ENCODE peak calls at places on chromosomes 1 and 21, in eight cellular contexts. V is SK-N-SH, U is NT2/D1, H is left ventricle myocardium inferior, B is IMR-90, G is MM.1S, J is OCI-LY7, D is GM23248. A is an unnamed sample. For H3K4me1, the result is how much of the 10 kb centered on the place peaks cover.

GRCh38 chr1:230382060-230382491 is 44.1 kb downstream of the PGBD5 start:
- DNase-seq in V (no peak), D (peak), J (no peak), U (peak), G (no peak), B (no peak), H (no peak), A (no peak)

GRCh38 chr21:41932576-41933258 is 21.1 kb downstream of the C2CD2 start:
- DNase-seq in J (no peak), V (peak), H (peak), G (no peak), D (peak), U (no peak), B (peak), A (peak)

GRCh38 chr1:93328809-93329477 is 16.8 kb upstream of the DR1 start:
- DNase-seq in G (peak), D (peak), V (peak), H (no peak), U (no peak), B (peak), J (peak), A (no peak)

GRCh38 chr1:11598461-11598860 is 55.8 kb downstream of the FBXO2 start:
- DNase-seq in J (no peak), V (no peak), H (no peak), B (peak), U (no peak), G (no peak), D (peak), A (no peak)

GRCh38 chr1:204323887-204324286 is 35.8 kb downstream of the PLEKHA6 start:
- DNase-seq in J (no peak), B (peak), D (peak), V (no peak), U (no peak), H (no peak), G (no peak), A (no peak)

GRCh38 chr1:113216664-113217063 is 143.7 kb downstream of the LRIG2 start:
- DNase-seq in V (no peak), B (no peak), H (no peak), D (no peak), U (no peak), J (no peak), G (no peak), A (no peak)

GRCh38 chr1:153774036-153774435 is 1.2 kb upstream of the SLC27A3 start:
- DNase-seq in D (peak), G (no peak), V (no peak), H (no peak), B (no peak), U (no peak), J (no peak), A (no peak)

GRCh38 chr1:169538998-169539871 is 47.0 kb downstream of the F5 start:
- DNase-seq in U (no peak), B (peak), V (no peak), D (peak), J (no peak), G (no peak), H (no peak), A (no peak)

GRCh38 chr1:10836726-10837125 is 40.3 kb upstream of the CASZ1 start:
- DNase-seq in J (no peak), G (no peak), U (no peak), B (no peak), D (no peak), V (no peak), H (no peak), A (no peak)

GRCh38 chr1:35181790-35182455 is 11.0 kb downstream of the SFPQ start:
- DNase-seq in G (no peak), B (no peak), D (no peak), J (no peak), H (no peak), V (no peak), U (no peak), A (no peak)
- H3K4me1 ChIP-seq in G (under half), B (under half), D (under half), J (under half), H (half or more), V (under half), U (under half), A (half or more)

DNA sequence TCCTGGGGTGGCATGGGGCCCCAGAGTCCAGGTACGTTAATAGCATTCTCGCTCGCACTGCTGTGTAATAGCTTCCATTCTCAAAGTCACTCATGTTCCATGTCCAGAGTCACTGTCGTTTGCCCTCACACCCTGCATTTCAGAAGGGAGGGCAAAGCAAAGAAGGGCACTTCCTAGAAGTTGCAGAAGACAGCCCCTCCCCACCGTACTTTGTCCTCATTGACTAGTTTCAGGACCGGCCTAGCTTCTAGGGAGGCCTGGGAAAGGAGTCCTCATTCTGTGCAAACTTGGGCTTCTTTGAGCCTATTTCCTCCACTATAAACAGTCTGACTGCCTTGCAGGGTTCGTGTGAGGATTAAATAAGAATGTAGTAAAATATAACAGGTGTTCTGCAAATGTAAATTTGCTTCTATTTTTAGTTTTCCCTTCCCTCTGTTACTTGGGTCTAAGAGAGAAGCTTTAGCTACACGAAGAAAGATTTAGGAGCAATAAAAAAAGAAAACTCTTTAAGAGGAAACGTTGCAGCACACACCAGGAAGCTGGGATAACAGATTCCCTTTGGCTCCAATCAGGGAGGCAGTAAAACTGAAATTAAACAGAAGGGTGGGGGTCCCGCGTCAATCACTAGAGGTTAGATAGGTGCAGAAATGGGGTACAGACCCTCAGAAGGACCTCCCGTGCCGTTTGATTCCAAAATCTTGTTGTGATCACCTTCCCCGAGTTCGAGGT is 40.1 kb downstream of the ACTL8 start:
- DNase-seq in J (peak), V (no peak), D (no peak), U (no peak), H (no peak), G (no peak), B (no peak), A (no peak)
- H3K4me1 ChIP-seq in J (under half), V (under half), D (under half), U (under half), H (under half), G (under half), B (under half), A (under half)

GRCh38 chr1:66537718-66538117 is 3.8 kb downstream of the SGIP1 start:
- DNase-seq in G (no peak), V (no peak), H (no peak), J (no peak), U (no peak), D (no peak), B (no peak), A (no peak)

GRCh38 chr1:66539491-66539890 is 5.5 kb downstream of the SGIP1 start:
- DNase-seq in H (no peak), D (no peak), B (no peak), U (no peak), V (no peak), G (no peak), J (no peak), A (no peak)

GRCh38 chr1:66542314-66542713 is 8.4 kb downstream of the SGIP1 start:
- DNase-seq in V (no peak), J (no peak), D (no peak), H (no peak), G (no peak), B (peak), U (no peak), A (no peak)

GRCh38 chr1:66542811-66543767 is 9.1 kb downstream of the SGIP1 start:
- DNase-seq in J (no peak), V (no peak), B (peak), U (no peak), G (no peak), H (peak), D (peak), A (peak)

GRCh38 chr1:66540434-66541032 is 6.6 kb downstream of the SGIP1 start:
- DNase-seq in U (peak), V (no peak), H (no peak), J (no peak), G (no peak), B (peak), D (peak), A (no peak)
- H3K4me1 ChIP-seq in U (under half), V (under half), H (half or more), J (under half), G (under half), B (under half), D (under half), A (under half)

DNA sequence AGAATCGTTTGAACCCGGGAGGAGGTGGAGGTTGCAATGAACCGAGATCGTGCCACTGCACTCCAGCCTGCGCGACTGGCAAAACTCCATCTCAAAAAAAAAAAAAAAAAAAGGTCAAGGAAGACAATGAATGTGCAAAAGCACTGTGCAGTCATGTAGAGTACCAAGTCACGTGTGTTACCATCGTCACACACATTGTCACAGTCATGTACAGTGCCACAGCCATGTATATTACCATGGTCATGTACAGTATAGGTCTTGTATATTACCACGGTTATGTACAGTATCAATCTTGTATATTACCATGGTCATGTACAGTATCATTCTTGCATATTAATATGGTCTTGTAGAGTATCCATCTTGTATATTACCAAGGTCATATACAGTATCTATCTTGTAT is 13.0 kb downstream of the DHRS3 start:
- DNase-seq in V (no peak), J (no peak), U (no peak), B (no peak), H (no peak), D (no peak), G (no peak), A (no peak)
- H3K4me1 ChIP-seq in V (under half), J (under half), U (under half), B (under half), H (half or more), D (under half), G (under half), A (half or more)

A was measured in psoas muscle.